ENCODE peak calls at places on chromosomes 6 and 20, in five cellular contexts. L is A549, U is K562, C is IMR-90, E is HepG2. W is an unnamed sample.

GRCh38 chr6:30902709-30903108 is 5.3 kb upstream of the GTF2H4 start:
- DNase-seq in L (no peak), U (no peak), C (no peak), E (no peak), W (no peak)

GRCh38 chr6:75243333-75244062 is at the start of gene COX7A2:
- DNase-seq in L (peak), U (peak), C (peak), E (peak), W (peak)

GRCh38 chr6:12490904-12491571 is 200.9 kb downstream of the EDN1 start:
- DNase-seq in L (no peak), U (no peak), C (peak), E (no peak), W (no peak)

GRCh38 chr6:129469070-129469662 is 240.8 kb downstream of the ARHGAP18 start:
- DNase-seq in L (no peak), U (no peak), C (no peak), E (no peak), W (no peak)

GRCh38 chr20:18164356-18164755 is 26.7 kb downstream of the KAT14 start:
- DNase-seq in L (no peak), U (no peak), C (peak), E (no peak), W (no peak)

GRCh38 chr6:85923013-85923430 is 280.3 kb upstream of the SYNCRIP start:
- DNase-seq in L (peak), U (peak), C (peak), E (peak), W (peak)

GRCh38 chr6:17494919-17495318 is 101.5 kb downstream of the CAP2 start:
- DNase-seq in L (no peak), U (no peak), C (no peak), E (no peak), W (peak)

GRCh38 chr20:1266167-1266973 is at the start of gene SNPH:
- DNase-seq in L (peak), U (peak), C (peak), E (no peak), W (peak)

GRCh38 chr20:45972500-45973183 is 639 bp upstream of the ZNF335 start:
- DNase-seq in L (no peak), U (no peak), C (no peak), E (no peak), W (no peak)
- TF ChIP-seq MAFK in L (peak), U (peak), C (peak), E (peak), W (no peak)

DNA sequence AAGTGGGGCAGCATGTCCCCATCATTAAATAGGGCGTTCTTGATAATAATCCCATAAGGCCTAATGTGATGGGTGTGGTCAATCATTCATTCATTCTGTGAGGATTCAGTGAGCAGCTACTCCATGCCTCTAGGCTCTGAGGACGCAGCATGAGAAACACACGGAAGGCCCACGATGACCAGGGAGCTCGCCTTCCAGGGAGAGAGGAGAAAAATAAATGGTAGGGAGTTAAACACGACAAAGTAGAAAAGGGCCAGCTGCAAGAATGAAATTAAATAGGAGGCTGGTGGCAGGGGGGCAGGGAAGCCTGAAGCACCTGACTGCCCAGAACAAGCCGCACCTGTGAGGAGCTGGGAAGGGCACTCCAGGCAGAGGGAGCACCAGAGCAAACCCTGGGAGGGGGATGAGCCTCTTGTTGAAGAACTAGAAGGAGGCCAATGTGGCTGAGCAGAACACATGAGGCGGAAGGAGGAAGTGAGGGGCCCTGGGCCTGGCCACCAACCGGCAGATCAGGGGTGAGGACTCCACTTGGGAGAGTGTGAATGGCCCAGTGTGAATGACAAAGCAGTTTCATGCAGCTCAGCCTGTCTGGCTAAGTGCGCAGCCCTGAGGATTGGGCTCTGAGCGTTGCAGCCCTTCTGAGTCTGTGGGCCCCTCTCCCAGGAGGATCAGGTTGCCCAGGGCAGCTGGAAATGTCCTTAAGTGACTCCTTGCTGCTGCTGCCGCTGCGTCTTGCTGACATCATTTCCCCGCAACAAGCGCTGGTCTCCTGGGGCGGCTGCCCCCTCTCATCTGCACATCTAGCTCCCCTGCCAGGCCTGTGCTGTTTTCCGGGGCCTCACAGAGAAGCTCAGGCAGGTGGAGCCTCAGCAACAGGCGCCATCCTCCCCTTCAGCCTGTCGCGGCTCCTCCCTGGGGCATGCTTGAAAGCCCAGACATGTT is 99.9 kb downstream of the CDH26 start:
- DNase-seq in L (no peak), U (peak), C (peak), E (no peak), W (no peak)
- TF ChIP-seq MAFK in L (no peak), U (peak), C (no peak), E (no peak), W (no peak)

GRCh38 chr6:161101517-161101916 is 109.9 kb downstream of the MAP3K4 start:
- DNase-seq in L (no peak), U (no peak), C (peak), E (no peak), W (no peak)
- TF ChIP-seq MAFK in L (no peak), U (no peak), C (no peak), E (no peak), W (no peak)

DNA sequence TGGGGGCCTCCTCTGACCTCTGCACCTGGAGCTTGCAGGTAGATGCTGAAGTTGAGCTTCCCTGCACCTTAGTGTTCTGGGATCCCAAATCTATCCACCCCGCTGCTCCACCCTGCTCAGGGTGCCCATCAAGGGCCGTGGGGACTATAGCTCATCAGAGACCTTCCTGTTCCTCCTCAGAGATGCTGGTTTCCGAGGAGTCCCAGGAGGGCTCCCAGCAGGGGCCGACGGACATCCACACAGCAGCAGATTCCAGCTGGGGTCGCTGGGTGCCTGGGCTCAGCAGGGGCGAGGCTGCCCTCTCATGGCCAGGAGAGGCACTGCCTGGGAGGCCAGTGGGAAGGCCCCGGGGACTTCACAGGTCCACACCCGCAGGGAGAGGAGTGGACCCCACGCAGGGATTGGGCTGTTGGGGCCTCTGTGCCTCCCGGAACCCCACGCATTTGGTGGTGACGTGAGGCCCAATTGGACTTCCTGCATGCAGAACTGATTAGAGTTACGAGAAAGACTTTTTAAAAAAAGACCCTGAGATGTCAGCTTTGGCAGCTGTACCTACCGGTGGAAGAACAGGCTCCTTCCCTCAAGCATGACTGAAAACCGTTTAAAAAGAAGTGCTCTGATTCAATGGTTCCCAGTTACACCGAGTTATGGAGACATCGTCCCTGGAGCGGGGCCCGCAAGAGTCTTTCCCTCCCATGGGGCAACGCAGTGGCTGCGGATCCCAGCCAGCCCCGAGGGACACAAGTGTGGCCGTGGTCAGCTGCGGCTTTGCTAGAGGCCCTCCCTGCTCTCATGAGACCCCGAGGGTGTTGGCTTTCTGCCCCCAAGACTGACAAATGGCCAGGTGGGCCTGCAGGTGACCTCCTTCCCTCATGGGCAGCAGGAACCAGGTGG is 25.3 kb upstream of the SLCO4A1 start:
- DNase-seq in L (peak), U (peak), C (peak), E (peak), W (no peak)
- TF ChIP-seq MAFK in L (no peak), U (no peak), C (no peak), E (no peak), W (no peak)

GRCh38 chr6:135236732-135237131 is 55.6 kb downstream of the MYB start:
- DNase-seq in L (no peak), U (no peak), C (no peak), E (no peak), W (no peak)

GRCh38 chr6:135236319-135236718 is 55.2 kb downstream of the MYB start:
- DNase-seq in L (no peak), U (no peak), C (no peak), E (no peak), W (no peak)

GRCh38 chr6:135243871-135244796 is 63.0 kb downstream of the MYB start:
- DNase-seq in L (no peak), U (no peak), C (no peak), E (no peak), W (no peak)

GRCh38 chr6:135244805-135245204 is 63.7 kb downstream of the MYB start:
- DNase-seq in L (no peak), U (no peak), C (no peak), E (no peak), W (no peak)

GRCh38 chr6:135240711-135241110 is 59.6 kb downstream of the MYB start:
- DNase-seq in L (no peak), U (no peak), C (no peak), E (no peak), W (no peak)
- TF ChIP-seq MAFK in L (no peak), U (no peak), C (no peak), E (no peak), W (no peak)

GRCh38 chr6:15268130-15268908 is 22.4 kb downstream of the JARID2 start:
- DNase-seq in L (no peak), U (no peak), C (no peak), E (no peak), W (peak)
- TF ChIP-seq MAFK in L (no peak), U (no peak), C (no peak), E (no peak), W (no peak)

GRCh38 chr20:41308290-41308691 is 9.2 kb downstream of the ZHX3 start:
- DNase-seq in L (no peak), U (peak), C (peak), E (peak), W (no peak)
- TF ChIP-seq MAFK in L (no peak), U (no peak), C (no peak), E (peak), W (no peak)

DNA sequence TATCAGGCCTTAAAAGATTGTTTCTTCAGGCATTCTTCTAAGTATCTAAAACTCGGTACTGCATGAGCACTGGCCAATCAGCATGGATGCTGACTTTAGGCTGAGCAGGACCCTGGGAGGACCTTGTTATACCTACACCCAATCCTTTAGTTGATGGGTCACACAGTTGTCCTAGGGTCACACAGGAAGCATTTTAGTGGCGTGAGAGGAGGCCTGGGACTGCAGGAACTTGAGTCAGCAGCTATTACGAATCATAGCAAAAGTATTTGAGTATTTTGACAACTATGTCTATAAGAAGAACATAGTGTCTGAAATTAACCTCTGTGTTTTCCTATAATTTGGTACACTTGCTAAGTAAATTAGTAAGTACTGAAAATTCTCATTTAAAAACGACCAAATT is 741.4 kb downstream of the HACE1 start:
- DNase-seq in L (no peak), U (no peak), C (no peak), E (no peak), W (no peak)
- TF ChIP-seq MAFK in L (no peak), U (no peak), C (no peak), E (no peak), W (no peak)

GRCh38 chr20:30484749-30485070 is 772.8 kb upstream of the DEFB115 start:
- DNase-seq in L (no peak), U (no peak), C (no peak), E (no peak), W (no peak)

GRCh38 chr20:30487947-30488926 is 769.2 kb upstream of the DEFB115 start:
- DNase-seq in L (no peak), U (no peak), C (no peak), E (no peak), W (peak)

GRCh38 chr20:30485331-30486102 is 771.9 kb upstream of the DEFB115 start:
- DNase-seq in L (no peak), U (no peak), C (no peak), E (no peak), W (no peak)

GRCh38 chr20:30486103-30486478 is 771.4 kb upstream of the DEFB115 start:
- DNase-seq in L (no peak), U (no peak), C (no peak), E (no peak), W (peak)

DNA sequence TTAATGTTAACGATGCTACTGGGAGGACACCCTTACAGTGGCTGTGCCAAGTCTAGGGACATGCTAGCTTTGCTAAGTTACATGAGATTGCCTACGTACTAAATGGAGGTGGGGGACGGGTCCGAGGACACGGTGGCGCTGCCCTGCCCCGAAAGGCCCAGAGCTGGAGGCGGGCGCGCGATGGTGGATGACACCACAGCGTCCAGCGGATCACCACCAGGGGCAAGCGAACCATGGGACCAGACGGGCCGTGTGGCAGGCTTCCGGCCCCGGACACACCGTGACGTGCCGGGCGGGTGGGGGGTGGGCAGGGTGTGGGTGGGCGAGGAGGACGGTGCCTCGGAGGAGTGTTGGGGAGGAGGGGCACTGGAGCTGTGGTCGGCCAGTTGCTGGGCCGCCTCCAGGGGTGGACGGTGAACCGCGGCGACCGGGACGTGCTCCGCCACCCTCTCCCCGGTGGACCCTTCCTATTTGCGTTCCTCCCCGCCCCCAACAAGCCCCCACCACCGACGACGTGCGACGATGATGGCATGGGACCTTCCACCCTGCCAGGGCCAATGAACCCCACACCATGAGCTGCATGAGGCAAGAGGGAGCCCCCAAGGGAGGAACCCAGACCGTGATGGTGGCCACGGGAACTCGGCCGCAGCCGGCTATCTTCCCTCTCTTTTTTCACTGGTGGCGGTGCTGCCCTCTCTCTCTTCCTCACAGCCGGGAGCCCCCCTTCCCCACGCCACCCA is 773.3 kb upstream of the DEFB115 start:
- DNase-seq in L (no peak), U (no peak), C (no peak), E (no peak), W (peak)
- TF ChIP-seq MAFK in L (no peak), U (no peak), C (no peak), E (no peak), W (no peak)

GRCh38 chr6:44681782-44682181 is 294.3 kb downstream of the CDC5L start:
- DNase-seq in L (no peak), U (no peak), C (no peak), E (no peak), W (peak)
- TF ChIP-seq MAFK in L (no peak), U (no peak), C (no peak), E (no peak), W (no peak)

W was measured in H1.